ENCODE peak calls at places on chromosomes 11 and 22, in five cellular contexts. J is cardiac muscle cell, S is adipocyte, F is non-pigmented ciliary epithelial cell, C is IMR-90. G is an unnamed sample.

GRCh38 chr22:27097933-27098332 is 440.5 kb downstream of the MIAT start:
- DNase-seq in F (no peak), S (no peak), C (no peak), J (no peak), G (no peak)

GRCh38 chr11:87466228-87466627 is 428.5 kb downstream of the TMEM135 start:
- DNase-seq in S (peak; percentile 65), F (no peak), J (no peak), C (peak; percentile 55), G (peak; percentile 4)

GRCh38 chr22:40240671-40241070 is 62.9 kb downstream of the TNRC6B start:
- DNase-seq in F (no peak), J (no peak), S (no peak), C (no peak), G (no peak)

GRCh38 chr11:68936676-68937620 is 33.3 kb downstream of the IGHMBP2 start:
- DNase-seq in F (no peak), C (no peak), S (no peak), J (no peak), G (no peak)

GRCh38 chr11:77036398-77036797 is 2.2 kb downstream of the B3GNT6 start:
- DNase-seq in F (no peak), S (no peak), C (no peak), J (no peak), G (peak; percentile 21)

GRCh38 chr11:22193348-22194051 is 615 bp downstream of the ANO5 start:
- DNase-seq in F (no peak), C (no peak), J (no peak), S (peak; percentile 3), G (no peak)

GRCh38 chr11:93089474-93090102 is 108.2 kb downstream of the SLC36A4 start:
- DNase-seq in S (peak; percentile 63), J (peak; percentile 80), F (peak; percentile 36), C (peak; percentile 62), G (peak; percentile 43)

GRCh38 chr11:8809185-8809584 is 101.8 kb upstream of the AKIP1 start:
- DNase-seq in S (peak; percentile 45), F (no peak), J (no peak), C (no peak), G (no peak)

GRCh38 chr22:33658775-33659174 is 261.5 kb downstream of the LARGE1 start:
- DNase-seq in F (no peak), J (peak; percentile 64), C (peak; percentile 8), S (peak; percentile 63), G (no peak)

GRCh38 chr22:33866521-33866920 is 53.8 kb downstream of the LARGE1 start:
- DNase-seq in C (no peak), S (no peak), F (no peak), J (no peak), G (no peak)

GRCh38 chr11:126646701-126647209 is 291.3 kb downstream of the ST3GAL4 start:
- DNase-seq in C (peak; percentile 44), F (no peak), S (peak; percentile 56), J (peak; percentile 11), G (no peak)

G was measured in amniotic epithelial cell.